ENCODE peak calls at places on chromosomes 12 and 14, in six cellular contexts. One of them, this sample, is unnamed.
A peak's percentile ranks its signal among the peaks of the same experiment; 100 is the strongest.

GRCh38 chr14:22982013-22982476 is 306 bp downstream of the AJUBA start:
- DNase-seq in thyroid gland: no peak
- DNase-seq in psoas muscle: no peak
- DNase-seq in tibial artery: no peak
- DNase-seq in gastrocnemius medialis: no peak
- DNase-seq in A549: no peak
- DNase-seq in this sample: peak; percentile 58

GRCh38 chr12:65602191-65602578 is 222.1 kb upstream of the HMGA2 start:
- DNase-seq in gastrocnemius medialis: no peak
- DNase-seq in tibial artery: no peak
- DNase-seq in thyroid gland: no peak
- DNase-seq in A549: no peak
- DNase-seq in psoas muscle: no peak
- DNase-seq in this sample: no peak

GRCh38 chr14:100417466-100417865 is 94.3 kb downstream of the SLC25A47 start:
- DNase-seq in gastrocnemius medialis: peak; percentile 14
- DNase-seq in A549: peak; percentile 94
- DNase-seq in tibial artery: no peak
- DNase-seq in thyroid gland: no peak
- DNase-seq in psoas muscle: peak; percentile 64
- DNase-seq in this sample: peak; percentile 68

GRCh38 chr12:122200541-122201175 is 2.9 kb upstream of the B3GNT4 start:
- DNase-seq in gastrocnemius medialis: no peak
- DNase-seq in A549: no peak
- DNase-seq in psoas muscle: no peak
- DNase-seq in thyroid gland: no peak
- DNase-seq in tibial artery: no peak
- DNase-seq in this sample: no peak

GRCh38 chr14:75422169-75422568 is 5.7 kb upstream of the JDP2 start:
- DNase-seq in A549: peak; percentile 52
- DNase-seq in gastrocnemius medialis: no peak
- DNase-seq in thyroid gland: no peak
- DNase-seq in tibial artery: no peak
- DNase-seq in psoas muscle: no peak
- DNase-seq in this sample: no peak

GRCh38 chr14:28412076-28412475 is 354.5 kb upstream of the FOXG1 start:
- DNase-seq in psoas muscle: no peak
- DNase-seq in tibial artery: no peak
- DNase-seq in gastrocnemius medialis: no peak
- DNase-seq in A549: no peak
- DNase-seq in thyroid gland: no peak
- DNase-seq in this sample: no peak

GRCh38 chr14:22822619-22823551 is 6.8 kb upstream of the MRPL52 start:
- DNase-seq in tibial artery: peak; percentile 76
- DNase-seq in gastrocnemius medialis: peak; percentile 27
- DNase-seq in psoas muscle: peak; percentile 85
- DNase-seq in A549: peak; percentile 88
- DNase-seq in thyroid gland: peak; percentile 73
- DNase-seq in this sample: peak; percentile 92

GRCh38 chr12:54018608-54018984 is 9.6 kb upstream of the HOXC6 start:
- DNase-seq in psoas muscle: peak; percentile 86
- DNase-seq in tibial artery: no peak
- DNase-seq in gastrocnemius medialis: no peak
- DNase-seq in A549: peak; percentile 39
- DNase-seq in thyroid gland: no peak
- DNase-seq in this sample: no peak

GRCh38 chr12:50425859-50426258 is 25.2 kb downstream of the LARP4 start:
- DNase-seq in thyroid gland: no peak
- DNase-seq in A549: no peak
- DNase-seq in psoas muscle: no peak
- DNase-seq in gastrocnemius medialis: no peak
- DNase-seq in tibial artery: no peak
- DNase-seq in this sample: no peak

GRCh38 chr12:105343836-105344235 is 13.3 kb downstream of the C12orf75 start:
- DNase-seq in A549: no peak
- DNase-seq in psoas muscle: no peak
- DNase-seq in gastrocnemius medialis: no peak
- DNase-seq in tibial artery: no peak
- DNase-seq in thyroid gland: no peak
- DNase-seq in this sample: no peak

GRCh38 chr14:64723691-64724577 is 19.7 kb downstream of the PLEKHG3 start:
- DNase-seq in thyroid gland: peak; percentile 70
- DNase-seq in tibial artery: no peak
- DNase-seq in gastrocnemius medialis: no peak
- DNase-seq in A549: no peak
- DNase-seq in psoas muscle: peak; percentile 34
- DNase-seq in this sample: peak; percentile 51

GRCh38 chr12:48794870-48795269 is 6.0 kb upstream of the ADCY6 start:
- DNase-seq in tibial artery: no peak
- DNase-seq in thyroid gland: no peak
- DNase-seq in gastrocnemius medialis: no peak
- DNase-seq in A549: no peak
- DNase-seq in psoas muscle: no peak
- DNase-seq in this sample: no peak

GRCh38 chr12:12890815-12891645 is at the start of gene GPRC5A:
- DNase-seq in tibial artery: peak; percentile 95
- DNase-seq in thyroid gland: peak; percentile 97
- DNase-seq in psoas muscle: peak; percentile 89
- DNase-seq in A549: peak; percentile 90
- DNase-seq in gastrocnemius medialis: peak; percentile 55
- DNase-seq in this sample: peak; percentile 94

GRCh38 chr12:104669057-104669770 is 212.5 kb downstream of the CHST11 start:
- DNase-seq in psoas muscle: no peak
- DNase-seq in thyroid gland: peak; percentile 80
- DNase-seq in gastrocnemius medialis: no peak
- DNase-seq in A549: no peak
- DNase-seq in tibial artery: no peak
- DNase-seq in this sample: peak; percentile 88

GRCh38 chr14:53962954-53963490 is 6.4 kb upstream of the BMP4 start:
- DNase-seq in psoas muscle: no peak
- DNase-seq in A549: no peak
- DNase-seq in thyroid gland: no peak
- DNase-seq in gastrocnemius medialis: no peak
- DNase-seq in tibial artery: no peak
- DNase-seq in this sample: no peak

GRCh38 chr14:99284254-99285004 is 12.4 kb upstream of the BCL11B start:
- DNase-seq in psoas muscle: no peak
- DNase-seq in A549: no peak
- DNase-seq in gastrocnemius medialis: no peak
- DNase-seq in tibial artery: no peak
- DNase-seq in thyroid gland: no peak
- DNase-seq in this sample: no peak

GRCh38 chr14:99288948-99289347 is 17.0 kb upstream of the BCL11B start:
- DNase-seq in gastrocnemius medialis: no peak
- DNase-seq in tibial artery: no peak
- DNase-seq in psoas muscle: no peak
- DNase-seq in A549: no peak
- DNase-seq in thyroid gland: no peak
- DNase-seq in this sample: no peak

GRCh38 chr14:99289394-99290189 is 17.6 kb upstream of the BCL11B start:
- DNase-seq in thyroid gland: no peak
- DNase-seq in A549: no peak
- DNase-seq in gastrocnemius medialis: no peak
- DNase-seq in tibial artery: no peak
- DNase-seq in psoas muscle: no peak
- DNase-seq in this sample: no peak

GRCh38 chr14:99287269-99287942 is 15.4 kb upstream of the BCL11B start:
- DNase-seq in psoas muscle: no peak
- DNase-seq in gastrocnemius medialis: no peak
- DNase-seq in A549: no peak
- DNase-seq in thyroid gland: no peak
- DNase-seq in tibial artery: no peak
- DNase-seq in this sample: no peak

DNA sequence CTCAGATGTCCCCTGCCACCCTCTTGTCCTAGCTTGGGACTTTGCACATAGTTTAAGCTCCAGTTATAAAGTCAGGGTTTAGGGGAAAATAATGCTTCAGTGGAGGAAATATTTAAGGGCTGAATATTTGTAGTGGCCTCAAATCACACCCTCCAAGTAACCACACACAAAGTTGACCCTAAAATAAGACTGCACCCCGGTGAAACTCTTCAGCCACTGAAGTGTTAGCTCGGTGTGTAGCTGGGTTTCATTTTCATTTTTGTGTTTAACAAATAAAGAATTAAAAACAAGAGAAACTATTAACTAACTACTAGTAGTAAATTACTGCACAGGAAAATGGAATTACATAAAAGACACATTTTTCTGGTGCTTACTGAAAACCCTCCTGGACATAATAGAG is 14.8 kb upstream of the BCL11B start:
- DNase-seq in A549: no peak
- DNase-seq in gastrocnemius medialis: no peak
- DNase-seq in psoas muscle: no peak
- DNase-seq in tibial artery: no peak
- DNase-seq in thyroid gland: no peak
- DNase-seq in this sample: no peak
- H3K4me3 ChIP-seq in A549: no peak overlapping the region
- H3K4me3 ChIP-seq in gastrocnemius medialis: no peak overlapping the region
- H3K4me3 ChIP-seq in psoas muscle: no peak overlapping the region
- H3K4me3 ChIP-seq in tibial artery: no peak overlapping the region
- H3K4me3 ChIP-seq in thyroid gland: no peak overlapping the region
- H3K4me3 ChIP-seq in this sample: no peak overlapping the region

DNA sequence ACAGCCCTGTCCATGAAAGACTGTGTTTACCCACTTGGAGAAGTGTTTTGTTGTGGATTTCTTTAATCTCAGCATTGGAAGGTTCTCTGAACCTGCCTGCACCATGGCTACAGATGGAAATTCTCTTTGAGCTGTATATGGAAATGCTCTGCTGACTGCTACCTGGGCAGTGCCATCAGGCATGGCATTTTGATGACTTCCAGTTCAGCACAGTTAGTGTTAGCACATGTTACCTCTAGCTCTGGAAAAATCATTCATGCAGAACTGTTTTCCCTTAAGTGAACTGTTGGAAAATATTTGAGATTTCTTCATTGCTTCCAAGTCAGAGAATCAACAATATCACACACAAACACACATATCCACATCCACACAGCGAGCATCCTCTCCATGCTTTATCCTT is 52.6 kb upstream of the RIC8B start:
- DNase-seq in gastrocnemius medialis: no peak
- DNase-seq in thyroid gland: peak; percentile 68
- DNase-seq in tibial artery: no peak
- DNase-seq in psoas muscle: no peak
- DNase-seq in A549: no peak
- DNase-seq in this sample: no peak
- H3K9me3 ChIP-seq in gastrocnemius medialis: no peaks in the 10 kb centered on the region
- H3K9me3 ChIP-seq in thyroid gland: no peaks in the 10 kb centered on the region
- H3K9me3 ChIP-seq in tibial artery: no peaks in the 10 kb centered on the region
- H3K9me3 ChIP-seq in psoas muscle: no peaks in the 10 kb centered on the region
- H3K9me3 ChIP-seq in A549: no peaks in the 10 kb centered on the region
- H3K9me3 ChIP-seq in this sample: no peaks in the 10 kb centered on the region

GRCh38 chr12:97075583-97076268 is 168.7 kb downstream of the NEDD1 start:
- DNase-seq in gastrocnemius medialis: no peak
- DNase-seq in psoas muscle: no peak
- DNase-seq in A549: no peak
- DNase-seq in tibial artery: no peak
- DNase-seq in thyroid gland: no peak
- DNase-seq in this sample: no peak
- H3K4me3 ChIP-seq in gastrocnemius medialis: no peak overlapping the region
- H3K4me3 ChIP-seq in psoas muscle: no peak overlapping the region
- H3K4me3 ChIP-seq in A549: no peak overlapping the region
- H3K4me3 ChIP-seq in tibial artery: no peak overlapping the region
- H3K4me3 ChIP-seq in thyroid gland: no peak overlapping the region
- H3K4me3 ChIP-seq in this sample: no peak overlapping the region

GRCh38 chr14:79077096-79077495 is 906.9 kb downstream of the NRXN3 start:
- DNase-seq in psoas muscle: no peak
- DNase-seq in tibial artery: no peak
- DNase-seq in thyroid gland: no peak
- DNase-seq in A549: no peak
- DNase-seq in gastrocnemius medialis: no peak
- DNase-seq in this sample: no peak

GRCh38 chr14:79084861-79085260 is 914.7 kb downstream of the NRXN3 start:
- DNase-seq in psoas muscle: no peak
- DNase-seq in thyroid gland: no peak
- DNase-seq in A549: no peak
- DNase-seq in tibial artery: no peak
- DNase-seq in gastrocnemius medialis: no peak
- DNase-seq in this sample: no peak

GRCh38 chr14:79076428-79076827 is 906.3 kb downstream of the NRXN3 start:
- DNase-seq in tibial artery: no peak
- DNase-seq in psoas muscle: no peak
- DNase-seq in A549: no peak
- DNase-seq in thyroid gland: no peak
- DNase-seq in gastrocnemius medialis: no peak
- DNase-seq in this sample: no peak

GRCh38 chr14:79082883-79083282 is 912.7 kb downstream of the NRXN3 start:
- DNase-seq in tibial artery: no peak
- DNase-seq in A549: no peak
- DNase-seq in psoas muscle: no peak
- DNase-seq in thyroid gland: no peak
- DNase-seq in gastrocnemius medialis: no peak
- DNase-seq in this sample: no peak

GRCh38 chr14:79080040-79080439 is 909.9 kb downstream of the NRXN3 start:
- DNase-seq in A549: no peak
- DNase-seq in gastrocnemius medialis: no peak
- DNase-seq in thyroid gland: no peak
- DNase-seq in tibial artery: no peak
- DNase-seq in psoas muscle: no peak
- DNase-seq in this sample: no peak
- H3K9me3 ChIP-seq in A549: no peaks in the 10 kb centered on the region
- H3K9me3 ChIP-seq in gastrocnemius medialis: no peaks in the 10 kb centered on the region
- H3K9me3 ChIP-seq in thyroid gland: no peaks in the 10 kb centered on the region
- H3K9me3 ChIP-seq in tibial artery: no peaks in the 10 kb centered on the region
- H3K9me3 ChIP-seq in psoas muscle: no peaks in the 10 kb centered on the region
- H3K9me3 ChIP-seq in this sample: peaks cover 1% of the 10 kb centered on the region

GRCh38 chr12:132260721-132261120 is 68.7 kb downstream of the GALNT9 start:
- DNase-seq in psoas muscle: no peak
- DNase-seq in gastrocnemius medialis: no peak
- DNase-seq in tibial artery: no peak
- DNase-seq in thyroid gland: no peak
- DNase-seq in A549: no peak
- DNase-seq in this sample: no peak
- H3K4me3 ChIP-seq in psoas muscle: no peak overlapping the region
- H3K4me3 ChIP-seq in gastrocnemius medialis: no peak overlapping the region
- H3K4me3 ChIP-seq in tibial artery: no peak overlapping the region
- H3K4me3 ChIP-seq in thyroid gland: no peak overlapping the region
- H3K4me3 ChIP-seq in A549: no peak overlapping the region
- H3K4me3 ChIP-seq in this sample: no peak overlapping the region

GRCh38 chr14:66657780-66658179 is 149.8 kb downstream of the GPHN start:
- DNase-seq in psoas muscle: no peak
- DNase-seq in A549: no peak
- DNase-seq in gastrocnemius medialis: no peak
- DNase-seq in tibial artery: no peak
- DNase-seq in thyroid gland: no peak
- DNase-seq in this sample: no peak
- H3K9me3 ChIP-seq in psoas muscle: peaks cover 15% of the 10 kb centered on the region
- H3K9me3 ChIP-seq in A549: peaks cover 11% of the 10 kb centered on the region
- H3K9me3 ChIP-seq in gastrocnemius medialis: no peaks in the 10 kb centered on the region
- H3K9me3 ChIP-seq in tibial artery: peaks cover 18% of the 10 kb centered on the region
- H3K9me3 ChIP-seq in thyroid gland: no peaks in the 10 kb centered on the region
- H3K9me3 ChIP-seq in this sample: no peaks in the 10 kb centered on the region